ENCODE peak calls at places on chromosomes 1 and 21, in nine cellular contexts. C is colonic mucosa; I is ovary; G is HFF-Myc; W is choroid plexus epithelial cell; T is naive thymus-derived CD4-positive, alpha-beta T cell; A is mucosa of descending colon; L is heart left ventricle; N is aorta. Q is an unnamed sample.

GRCh38 chr1:5830771-5831599 is 161.2 kb downstream of the NPHP4 start:
- DNase-seq in C (no peak), I (no peak), G (no peak), W (no peak), T (no peak), A (no peak), L (no peak), N (no peak), Q (no peak)

GRCh38 chr1:153880962-153881361 is 41.8 kb downstream of the GATAD2B start:
- DNase-seq in C (peak; percentile 89), I (peak; percentile 78), G (peak; percentile 67), W (peak; percentile 98), T (peak; percentile 42), A (peak; percentile 83), L (peak; percentile 91), N (peak; percentile 92), Q (peak; percentile 96)

GRCh38 chr1:96370752-96371151 is 350.8 kb upstream of the PTBP2 start:
- DNase-seq in C (no peak), I (no peak), G (peak; percentile 82), W (peak; percentile 90), T (no peak), A (no peak), L (no peak), N (no peak), Q (peak; percentile 80)

GRCh38 chr1:207823880-207824566 is 72.2 kb downstream of the CD46 start:
- DNase-seq in C (peak; percentile 85), I (peak; percentile 84), G (no peak), W (peak; percentile 98), T (peak; percentile 87), A (peak; percentile 82), L (peak; percentile 83), N (peak; percentile 88), Q (peak; percentile 93)

GRCh38 chr1:109335091-109335490 is 28.3 kb upstream of the MYBPHL start:
- DNase-seq in C (no peak), I (no peak), G (no peak), W (no peak), T (no peak), A (no peak), L (no peak), N (no peak), Q (no peak)

GRCh38 chr1:6007318-6008083 is 15.3 kb upstream of the NPHP4 start:
- DNase-seq in C (no peak), I (no peak), G (no peak), W (peak; percentile 42), T (no peak), A (peak; percentile 41), L (no peak), N (peak; percentile 62), Q (no peak)

GRCh38 chr1:2520206-2520605 is 6.2 kb downstream of the PANK4 start:
- DNase-seq in C (no peak), I (no peak), G (no peak), W (no peak), T (no peak), A (no peak), L (no peak), N (no peak), Q (no peak)

GRCh38 chr1:224922404-224923164 is 6.9 kb upstream of the DNAH14 start:
- DNase-seq in C (no peak), I (no peak), G (no peak), W (peak; percentile 53), T (no peak), A (no peak), L (no peak), N (no peak), Q (peak; percentile 1)

GRCh38 chr1:4369335-4369734 is 285.1 kb upstream of the AJAP1 start:
- DNase-seq in C (no peak), I (no peak), G (no peak), W (no peak), T (no peak), A (no peak), L (no peak), N (no peak), Q (no peak)

GRCh38 chr21:14453964-14454641 is 71.2 kb upstream of the HSPA13 start:
- DNase-seq in C (no peak), I (no peak), G (no peak), W (no peak), T (no peak), A (no peak), L (no peak), N (no peak), Q (no peak)

GRCh38 chr21:42848932-42849758 is 30.2 kb downstream of the WDR4 start:
- DNase-seq in C (no peak), I (no peak), G (no peak), W (no peak), T (no peak), A (peak; percentile 29), L (no peak), N (peak; percentile 67), Q (no peak)

GRCh38 chr21:36429672-36430546 is 44.7 kb downstream of the CHAF1B start:
- DNase-seq in C (peak; percentile 32), I (peak; percentile 86), G (peak; percentile 97), W (peak; percentile 99), T (peak; percentile 24), A (peak; percentile 68), L (peak; percentile 71), N (peak; percentile 93), Q (peak; percentile 97)

GRCh38 chr1:86704972-86705632 is 726 bp downstream of the SH3GLB1 start:
- DNase-seq in C (peak; percentile 72), I (peak; percentile 39), G (peak; percentile 14), W (peak; percentile 63), T (no peak), A (no peak), L (peak; percentile 68), N (peak; percentile 84), Q (no peak)

GRCh38 chr1:112614460-112615065 is 4.4 kb downstream of the ST7L start:
- DNase-seq in C (no peak), I (no peak), G (no peak), W (peak; percentile 82), T (peak; percentile 33), A (no peak), L (no peak), N (no peak), Q (peak; percentile 11)

GRCh38 chr1:183640193-183640592 is 4.6 kb upstream of the ARPC5 start:
- DNase-seq in C (no peak), I (no peak), G (no peak), W (no peak), T (no peak), A (no peak), L (no peak), N (no peak), Q (no peak)
- H3K4me3 ChIP-seq in C (no peak overlapping the region), I (no peak overlapping the region), G (no peak overlapping the region), W (no peak overlapping the region), T (no peak overlapping the region), A (no peak overlapping the region), L (peak overlapping the region; percentile 17), N (no peak overlapping the region), Q (no peak overlapping the region)

DNA sequence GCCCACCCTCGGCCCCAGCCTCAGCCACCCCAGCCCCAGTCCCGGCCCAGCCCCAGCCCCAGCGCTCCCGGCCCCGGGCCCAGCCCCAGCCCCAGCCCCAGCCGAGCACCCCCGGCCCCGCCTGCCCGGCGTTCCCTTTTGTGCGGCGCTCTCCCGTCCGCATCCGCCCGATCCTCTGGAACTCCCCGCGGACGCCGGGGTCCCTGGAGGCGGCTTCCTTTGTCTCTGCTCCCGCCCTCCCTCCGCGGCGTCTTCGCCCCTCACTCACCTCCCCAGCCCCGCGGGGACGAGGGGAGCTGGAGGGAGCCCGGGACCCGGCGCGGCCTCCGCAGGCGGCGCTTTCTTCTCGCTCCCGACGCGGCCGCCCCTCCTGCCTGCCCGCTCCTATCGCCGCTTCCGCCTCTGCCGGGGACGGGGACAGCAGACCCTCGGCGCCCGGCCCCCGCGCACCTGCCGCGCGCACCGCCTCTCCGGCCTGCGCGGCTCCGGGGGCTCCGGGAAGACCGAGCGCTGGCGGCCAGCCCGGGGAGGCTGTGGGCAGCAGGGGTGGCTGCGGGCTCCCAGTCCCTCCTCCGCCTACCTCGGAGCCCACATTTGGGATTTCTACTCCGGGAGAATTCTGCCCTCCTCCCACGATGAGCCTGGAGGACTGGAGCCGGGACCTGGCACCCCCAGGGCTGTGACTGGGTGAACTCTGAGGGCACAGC is 14.0 kb downstream of the AGRN start:
- DNase-seq in C (no peak), I (no peak), G (no peak), W (no peak), T (no peak), A (no peak), L (no peak), N (no peak), Q (no peak)
- H3K4me3 ChIP-seq in C (peak overlapping the region; percentile 41), I (peak overlapping the region; percentile 12), G (no peak overlapping the region), W (peak overlapping the region; percentile 38), T (no peak overlapping the region), A (no peak overlapping the region), L (peak overlapping the region; percentile 39), N (no peak overlapping the region), Q (no peak overlapping the region)

GRCh38 chr1:57019240-57019805 is 53.5 kb upstream of the C8B start:
- DNase-seq in C (no peak), I (no peak), G (no peak), W (no peak), T (no peak), A (no peak), L (no peak), N (no peak), Q (no peak)

GRCh38 chr1:57026942-57027341 is 61.1 kb upstream of the C8B start:
- DNase-seq in C (no peak), I (peak; percentile 9), G (no peak), W (no peak), T (no peak), A (no peak), L (no peak), N (no peak), Q (no peak)

GRCh38 chr1:57024855-57025254 is 59.0 kb upstream of the C8B start:
- DNase-seq in C (no peak), I (no peak), G (no peak), W (no peak), T (no peak), A (no peak), L (no peak), N (no peak), Q (no peak)
- H3K4me3 ChIP-seq in C (no peak overlapping the region), I (no peak overlapping the region), G (no peak overlapping the region), W (no peak overlapping the region), T (no peak overlapping the region), A (no peak overlapping the region), L (no peak overlapping the region), N (no peak overlapping the region), Q (no peak overlapping the region)

GRCh38 chr1:53682369-53682685 is 56.6 kb downstream of the GLIS1 start:
- DNase-seq in C (no peak), I (no peak), G (no peak), W (no peak), T (no peak), A (no peak), L (no peak), N (no peak), Q (no peak)

GRCh38 chr1:53682881-53683280 is 56.1 kb downstream of the GLIS1 start:
- DNase-seq in C (no peak), I (no peak), G (no peak), W (no peak), T (no peak), A (no peak), L (no peak), N (no peak), Q (no peak)

GRCh38 chr1:53683986-53684740 is 54.8 kb downstream of the GLIS1 start:
- DNase-seq in C (no peak), I (no peak), G (no peak), W (no peak), T (no peak), A (no peak), L (no peak), N (no peak), Q (no peak)

GRCh38 chr1:53680868-53681267 is 58.1 kb downstream of the GLIS1 start:
- DNase-seq in C (no peak), I (no peak), G (no peak), W (no peak), T (no peak), A (no peak), L (no peak), N (no peak), Q (no peak)

GRCh38 chr1:53681647-53682368 is 57.2 kb downstream of the GLIS1 start:
- DNase-seq in C (peak; percentile 81), I (peak; percentile 41), G (no peak), W (peak; percentile 70), T (peak; percentile 29), A (peak; percentile 76), L (peak; percentile 40), N (no peak), Q (no peak)
- H3K4me3 ChIP-seq in C (no peak overlapping the region), I (no peak overlapping the region), G (no peak overlapping the region), W (no peak overlapping the region), T (no peak overlapping the region), A (no peak overlapping the region), L (no peak overlapping the region), N (no peak overlapping the region), Q (no peak overlapping the region)